ENCODE peak calls at places on chromosome 16, in seven cellular contexts. S is iris pigment epithelial cell; C is NCI-H510A treated with DMSO at 0.1 percent for 48 hours; Z is tibial nerve; Q is activated CD4-positive, alpha-beta T cell treated with anti-CD3 and anti-CD28 coated beads, Interleukin-2, amount 50 U/mL, for 48 hours; M is WTC11; E is hippocampal formation. X is an unnamed sample.

GRCh38 chr16:4882261-4882632 is 35.0 kb downstream of the UBN1 start:
- DNase-seq in S (no peak), E (no peak), Z (no peak), M (no peak), Q (no peak), C (no peak), X (no peak)

GRCh38 chr16:83772806-83773205 is 35.0 kb upstream of the HSBP1 start:
- DNase-seq in Z (no peak), S (no peak), Q (no peak), M (no peak), C (peak), E (peak), X (no peak)

GRCh38 chr16:24583494-24583893 is 44.1 kb downstream of the RBBP6 start:
- DNase-seq in E (no peak), C (no peak), Q (no peak), M (no peak), S (no peak), Z (no peak), X (no peak)

GRCh38 chr16:4660454-4661007 is 32.8 kb upstream of the NUDT16L1 start:
- DNase-seq in M (no peak), E (peak), S (peak), Q (peak), Z (no peak), C (no peak), X (no peak)

GRCh38 chr16:67897231-67897630 is 4.2 kb downstream of the PSKH1 start:
- DNase-seq in C (no peak), E (no peak), S (peak), Z (peak), M (no peak), Q (no peak), X (no peak)

GRCh38 chr16:85173077-85173980 is 61.1 kb upstream of the CIBAR2 start:
- DNase-seq in Q (no peak), C (no peak), E (no peak), M (no peak), Z (no peak), S (peak), X (peak)

GRCh38 chr16:84178146-84178765 is 8.6 kb downstream of the TAF1C start:
- DNase-seq in C (no peak), E (no peak), S (no peak), Z (no peak), Q (no peak), M (no peak), X (no peak)

GRCh38 chr16:86942469-86943175 is 364.3 kb downstream of the FOXL1 start:
- DNase-seq in S (peak), E (no peak), M (no peak), C (no peak), Z (no peak), Q (no peak), X (peak)

GRCh38 chr16:68401871-68402747 is 46.2 kb downstream of the SMPD3 start:
- DNase-seq in Q (no peak), M (no peak), C (no peak), E (no peak), S (peak), Z (no peak), X (peak)

GRCh38 chr16:11816123-11816522 is 19.1 kb upstream of the ZC3H7A start:
- DNase-seq in S (no peak), Q (no peak), M (no peak), C (no peak), E (no peak), Z (no peak), X (no peak)

GRCh38 chr16:86498155-86498651 is 12.1 kb upstream of the FOXF1 start:
- DNase-seq in M (no peak), C (no peak), S (no peak), Q (no peak), E (no peak), Z (no peak), X (peak)

GRCh38 chr16:852451-853185 is 52.1 kb upstream of the GNG13 start:
- DNase-seq in Q (no peak), E (peak), Z (no peak), S (no peak), C (no peak), M (no peak), X (no peak)

GRCh38 chr16:90023078-90023447 is 3.8 kb upstream of the DBNDD1 start:
- DNase-seq in S (no peak), Q (no peak), M (no peak), C (no peak), E (no peak), Z (no peak), X (no peak)

GRCh38 chr16:77993111-77993571 is 29.2 kb upstream of the CLEC3A start:
- DNase-seq in Z (no peak), Q (no peak), E (no peak), C (no peak), M (no peak), S (peak), X (no peak)